ENCODE peak calls at places on chromosomes 2 and 18, in five cellular contexts. G, E, S, Z and B are unnamed samples.
A peak's percentile ranks its signal among the peaks of the same experiment; 100 is the strongest.

GRCh38 chr2:108968619-108969018 is 20.4 kb downstream of the EDAR start:
- DNase-seq in G (no peak), E (no peak), S (no peak), Z (no peak), B (no peak)

GRCh38 chr2:126889501-126890135 is 9.1 kb upstream of the TEX51 start:
- DNase-seq in G (peak; percentile 15), E (no peak), S (no peak), Z (no peak), B (no peak)

GRCh38 chr18:75208055-75208835 is 694 bp downstream of the PTGR3 start:
- DNase-seq in G (peak; percentile 50), E (peak; percentile 59), S (peak; percentile 24), Z (no peak), B (no peak)

GRCh38 chr2:180122874-180123273 is 115.8 kb upstream of the CWC22 start:
- DNase-seq in G (no peak), E (peak; percentile 38), S (no peak), Z (no peak), B (no peak)

GRCh38 chr2:163682695-163683094 is 53.1 kb downstream of the FIGN start:
- DNase-seq in G (no peak), E (peak; percentile 71), S (no peak), Z (no peak), B (peak; percentile 72)

GRCh38 chr18:57275111-57275510 is 77.2 kb upstream of the ST8SIA3 start:
- DNase-seq in G (no peak), E (no peak), S (no peak), Z (no peak), B (no peak)

GRCh38 chr18:60804412-60804811 is 431.8 kb upstream of the MC4R start:
- DNase-seq in G (peak; percentile 48), E (no peak), S (no peak), Z (peak; percentile 59), B (no peak)

GRCh38 chr2:160934991-160935390 is 225.2 kb upstream of the TANK start:
- DNase-seq in G (no peak), E (no peak), S (no peak), Z (no peak), B (no peak)

GRCh38 chr2:178404380-178404767 is 46.6 kb downstream of the PRKRA start:
- DNase-seq in G (no peak), E (peak; percentile 93), S (no peak), Z (no peak), B (peak; percentile 89)

GRCh38 chr18:50853863-50854271 is 25.1 kb upstream of the ME2 start:
- DNase-seq in G (no peak), E (no peak), S (no peak), Z (no peak), B (peak; percentile 79)

GRCh38 chr2:74441690-74442482 is at the start of gene RTKN:
- DNase-seq in G (peak; percentile 87), E (no peak), S (peak; percentile 50), Z (no peak), B (peak; percentile 83)

GRCh38 chr2:214038186-214038585 is 372.7 kb upstream of the VWC2L start:
- DNase-seq in G (no peak), E (no peak), S (no peak), Z (no peak), B (no peak)

GRCh38 chr2:65316072-65316471 is 88.4 kb downstream of the ACTR2 start:
- DNase-seq in G (no peak), E (no peak), S (no peak), Z (no peak), B (no peak)

GRCh38 chr2:166127217-166128155 is at the start of gene SCN1A:
- DNase-seq in G (no peak), E (peak; percentile 49), S (peak; percentile 18), Z (no peak), B (no peak)

GRCh38 chr18:36572135-36572856 is 256.5 kb downstream of the TPGS2 start:
- DNase-seq in G (peak; percentile 45), E (peak; percentile 45), S (peak; percentile 46), Z (no peak), B (peak; percentile 17)

DNA sequence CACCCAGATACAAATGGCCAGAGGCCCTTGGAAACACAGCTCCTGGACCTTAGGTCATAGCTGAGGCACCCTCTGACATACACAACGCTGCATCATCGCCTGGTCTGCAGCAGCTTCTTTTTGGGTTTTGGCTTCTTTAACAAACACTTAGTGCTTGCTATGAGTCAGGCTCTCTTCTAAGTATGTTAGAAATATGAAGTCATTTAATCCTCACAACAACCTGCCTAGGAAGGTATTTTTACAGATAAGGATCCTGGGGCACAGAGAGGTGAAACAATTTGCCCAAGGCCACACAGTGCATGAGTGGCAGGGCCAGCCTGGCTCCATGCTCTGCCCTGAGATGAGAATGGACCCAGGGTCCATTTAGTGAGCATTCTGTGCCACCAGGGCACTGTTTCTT is 96.6 kb downstream of the TMEM17 start:
- DNase-seq in G (no peak), E (peak; percentile 13), S (no peak), Z (no peak), B (peak; percentile 14)
- H2BK12ac ChIP-seq in G (no peak overlapping the region), E (no peak overlapping the region), S (no peak overlapping the region), Z (peak overlapping the region; percentile 82), B (peak overlapping the region; percentile 93)

DNA sequence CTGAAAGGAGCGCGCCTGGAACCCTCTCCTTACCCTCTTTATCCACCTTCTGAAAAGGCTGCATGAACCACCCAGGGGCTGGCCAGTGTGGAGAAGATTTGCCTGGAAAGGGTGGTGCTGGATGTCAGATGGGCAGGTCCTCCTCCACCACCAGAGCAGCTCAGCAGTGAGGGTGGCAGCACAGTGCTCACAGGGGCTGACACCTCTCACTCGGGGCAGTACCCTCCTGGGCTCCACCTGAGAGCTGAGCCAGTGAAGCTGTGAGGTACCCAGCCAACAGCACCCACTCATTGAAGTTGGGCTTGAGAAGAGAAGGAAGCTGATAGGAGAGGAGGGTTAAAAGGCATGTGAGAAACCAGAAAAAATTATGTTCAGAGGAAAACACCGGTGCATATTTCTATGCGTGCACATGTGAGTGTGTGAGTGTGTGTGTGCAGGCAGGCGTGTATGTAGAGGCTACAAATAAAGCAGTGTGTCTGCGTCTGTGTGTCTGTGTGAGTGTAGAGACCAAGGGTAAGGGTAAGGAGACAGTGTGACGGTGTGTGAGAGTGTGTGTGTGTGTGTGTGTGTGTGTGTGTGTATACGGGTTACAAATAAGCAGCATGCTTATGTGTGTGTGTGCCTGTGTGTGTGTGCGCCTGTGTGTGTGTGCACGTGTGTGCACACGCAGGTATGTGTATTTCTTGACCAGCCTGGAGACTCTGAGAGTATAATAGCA is 40.8 kb downstream of the TEX44 start:
- DNase-seq in G (no peak), E (no peak), S (no peak), Z (no peak), B (no peak)
- H3K23ac ChIP-seq in G (no peak overlapping the region), E (no peak overlapping the region), S (no peak overlapping the region), Z (no peak overlapping the region), B (no peak overlapping the region)

GRCh38 chr2:189602233-189602632 is 21.6 kb upstream of the SLC40A1 start:
- DNase-seq in G (no peak), E (no peak), S (no peak), Z (no peak), B (no peak)

GRCh38 chr2:189595412-189595811 is 14.8 kb upstream of the SLC40A1 start:
- DNase-seq in G (no peak), E (no peak), S (no peak), Z (no peak), B (no peak)

GRCh38 chr2:189599245-189599644 is 18.7 kb upstream of the SLC40A1 start:
- DNase-seq in G (no peak), E (no peak), S (no peak), Z (no peak), B (peak; percentile 90)

GRCh38 chr2:189601043-189601442 is 20.5 kb upstream of the SLC40A1 start:
- DNase-seq in G (no peak), E (peak; percentile 38), S (no peak), Z (no peak), B (peak; percentile 41)
- H2BK12ac ChIP-seq in G (no peak overlapping the region), E (no peak overlapping the region), S (no peak overlapping the region), Z (no peak overlapping the region), B (no peak overlapping the region)

GRCh38 chr2:31980674-31981356 is 30.0 kb downstream of the MEMO1 start:
- DNase-seq in G (peak; percentile 33), E (peak; percentile 83), S (no peak), Z (no peak), B (no peak)
- H3K23ac ChIP-seq in G (no peak overlapping the region), E (no peak overlapping the region), S (no peak overlapping the region), Z (no peak overlapping the region), B (no peak overlapping the region)

GRCh38 chr2:184192664-184193063 is 405.7 kb upstream of the ZNF804A start:
- DNase-seq in G (no peak), E (no peak), S (no peak), Z (no peak), B (no peak)
- H2BK12ac ChIP-seq in G (no peak overlapping the region), E (no peak overlapping the region), S (no peak overlapping the region), Z (no peak overlapping the region), B (no peak overlapping the region)

GRCh38 chr2:208064220-208064951 is 39.1 kb upstream of the PLEKHM3 start:
- DNase-seq in G (no peak), E (peak; percentile 90), S (no peak), Z (no peak), B (no peak)
- H3K23ac ChIP-seq in G (no peak overlapping the region), E (no peak overlapping the region), S (no peak overlapping the region), Z (no peak overlapping the region), B (no peak overlapping the region)

DNA sequence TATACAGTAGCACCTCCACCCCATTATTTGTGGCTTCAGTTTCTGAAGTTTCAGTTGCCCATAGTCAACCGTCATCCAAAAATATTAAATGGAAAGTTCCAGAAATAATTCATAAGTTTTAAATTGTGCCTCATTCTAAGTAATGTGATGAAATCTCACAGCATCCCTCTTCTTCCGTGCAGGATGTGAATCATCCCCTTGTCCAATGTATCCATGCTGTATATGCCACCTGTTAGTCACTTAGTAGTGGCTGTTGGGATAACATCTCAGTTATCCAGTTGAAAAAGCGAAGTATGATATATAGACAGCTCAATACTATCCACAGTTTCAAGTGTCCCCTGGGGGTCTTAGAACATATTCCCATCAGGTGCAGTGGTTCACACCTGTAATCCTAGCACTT is 119.1 kb upstream of the OTX1 start:
- DNase-seq in G (no peak), E (no peak), S (no peak), Z (no peak), B (no peak)
- H2BK12ac ChIP-seq in G (no peak overlapping the region), E (no peak overlapping the region), S (no peak overlapping the region), Z (no peak overlapping the region), B (no peak overlapping the region)

GRCh38 chr2:157181234-157181633 is 76.3 kb upstream of the GALNT5 start:
- DNase-seq in G (no peak), E (no peak), S (no peak), Z (no peak), B (peak; percentile 16)

GRCh38 chr2:157182204-157182709 is 75.2 kb upstream of the GALNT5 start:
- DNase-seq in G (no peak), E (no peak), S (no peak), Z (no peak), B (no peak)

GRCh38 chr2:157185828-157186227 is 71.7 kb upstream of the GALNT5 start:
- DNase-seq in G (no peak), E (peak; percentile 29), S (no peak), Z (no peak), B (no peak)

GRCh38 chr2:157184161-157184910 is 73.2 kb upstream of the GALNT5 start:
- DNase-seq in G (no peak), E (no peak), S (no peak), Z (no peak), B (peak; percentile 52)

DNA sequence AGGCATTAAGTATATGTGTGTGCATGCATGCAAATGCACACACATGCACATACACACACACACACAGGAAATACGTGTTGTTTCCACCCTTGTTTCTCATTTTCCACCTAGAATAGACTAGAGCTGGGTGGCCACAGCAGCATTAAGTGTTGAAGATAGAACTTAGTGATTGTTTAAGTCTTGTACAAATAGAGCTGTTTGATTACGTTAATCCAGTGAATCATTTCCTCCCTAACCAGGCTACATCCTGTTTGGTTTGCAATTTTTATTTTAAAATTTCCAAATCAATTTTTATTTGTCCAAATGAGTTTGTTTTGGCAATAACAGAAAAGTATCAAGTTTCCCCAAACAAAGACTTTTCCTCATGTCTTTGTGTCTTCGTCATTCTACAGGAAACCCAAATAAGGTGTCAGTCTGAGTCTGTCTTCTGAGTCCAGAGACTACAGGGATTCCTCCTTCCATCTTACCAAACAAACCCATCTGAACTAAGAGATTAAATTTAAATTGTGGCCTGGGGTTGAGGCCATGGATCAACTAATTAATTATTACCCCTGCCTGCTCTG is 74.6 kb upstream of the GALNT5 start:
- DNase-seq in G (no peak), E (peak; percentile 87), S (no peak), Z (no peak), B (no peak)
- H3K23ac ChIP-seq in G (no peak overlapping the region), E (no peak overlapping the region), S (no peak overlapping the region), Z (no peak overlapping the region), B (no peak overlapping the region)